ENCODE peak calls at places on chromosome 9, in eight cellular contexts. M, P, E, G, T, R, Q and H are unnamed samples.

GRCh38 chr9:134051319-134051718 is 16.5 kb downstream of the BRD3 start:
- DNase-seq in Q (no peak), E (no peak), T (no peak), G (no peak), M (no peak), R (no peak), P (no peak), H (peak)

GRCh38 chr9:125361837-125362531 is 100.4 kb downstream of the GAPVD1 start:
- DNase-seq in R (no peak), E (peak), P (no peak), G (no peak), M (no peak), Q (no peak), T (no peak), H (no peak)

GRCh38 chr9:10855847-10856246 is 243.0 kb upstream of the PTPRD start:
- DNase-seq in E (no peak), R (no peak), Q (no peak), T (no peak), M (no peak), P (no peak), G (no peak), H (no peak)

GRCh38 chr9:34999576-34999975 is 10.0 kb downstream of the DNAJB5 start:
- DNase-seq in G (no peak), R (no peak), P (no peak), M (no peak), Q (no peak), E (no peak), T (no peak), H (no peak)

GRCh38 chr9:99141849-99142248 is 36.9 kb downstream of the TGFBR1 start:
- DNase-seq in R (no peak), M (no peak), Q (no peak), P (no peak), E (no peak), G (no peak), T (no peak), H (no peak)

GRCh38 chr9:136617746-136618577 is 44.8 kb upstream of the EGFL7 start:
- DNase-seq in Q (peak), R (no peak), G (no peak), M (no peak), P (no peak), T (no peak), E (no peak), H (no peak)

GRCh38 chr9:34123682-34124081 is 2.8 kb downstream of the DCAF12 start:
- DNase-seq in P (peak), R (peak), G (no peak), Q (peak), M (no peak), T (no peak), E (no peak), H (no peak)

GRCh38 chr9:24801344-24801743 is 255.6 kb upstream of the IZUMO3 start:
- DNase-seq in Q (no peak), R (no peak), M (no peak), G (no peak), T (no peak), P (no peak), E (no peak), H (no peak)

GRCh38 chr9:83986765-83987401 is 6.3 kb downstream of the RMI1 start:
- DNase-seq in G (no peak), M (no peak), E (peak), R (peak), T (peak), P (no peak), Q (peak), H (peak)

GRCh38 chr9:95494022-95494415 is 22.8 kb downstream of the PTCH1 start:
- DNase-seq in P (no peak), E (no peak), G (no peak), R (no peak), M (no peak), Q (peak), T (no peak), H (no peak)

GRCh38 chr9:90805006-90805993 is 3.7 kb downstream of the SYK start:
- DNase-seq in R (no peak), Q (no peak), M (no peak), P (no peak), G (no peak), T (no peak), E (no peak), H (no peak)

GRCh38 chr9:11366585-11367129 is 753.9 kb upstream of the PTPRD start:
- DNase-seq in M (no peak), Q (no peak), G (no peak), R (no peak), P (no peak), E (no peak), T (no peak), H (no peak)

GRCh38 chr9:118609355-118610044 is 759.7 kb downstream of the BRINP1 start:
- DNase-seq in R (no peak), E (no peak), T (no peak), M (no peak), Q (no peak), P (no peak), G (no peak), H (no peak)

GRCh38 chr9:99085949-99086948 is 18.7 kb upstream of the TGFBR1 start:
- DNase-seq in Q (no peak), G (no peak), P (no peak), T (no peak), R (no peak), E (peak), M (no peak), H (no peak)

GRCh38 chr9:93168581-93168980 is 15.4 kb upstream of the WNK2 start:
- DNase-seq in M (no peak), T (no peak), Q (no peak), E (no peak), R (no peak), G (no peak), P (no peak), H (no peak)

GRCh38 chr9:21677834-21678233 is 124.6 kb upstream of the MTAP start:
- DNase-seq in T (no peak), Q (no peak), M (no peak), R (no peak), G (no peak), P (no peak), E (peak), H (no peak)

GRCh38 chr9:124506931-124507879 is at the start of gene NR5A1:
- DNase-seq in G (no peak), R (no peak), P (no peak), M (peak), Q (no peak), T (no peak), E (no peak), H (no peak)

GRCh38 chr9:119278138-119278537 is 91.1 kb downstream of the BRINP1 start:
- DNase-seq in T (no peak), P (no peak), G (no peak), R (no peak), Q (no peak), M (no peak), E (no peak), H (no peak)

GRCh38 chr9:129328357-129329103 is 150.5 kb upstream of the IER5L start:
- DNase-seq in T (no peak), G (no peak), P (no peak), E (no peak), M (peak), Q (no peak), R (no peak), H (no peak)

GRCh38 chr9:35905912-35906679 is at the start of gene HRCT1:
- DNase-seq in P (peak), T (peak), G (peak), E (peak), R (peak), Q (peak), M (peak), H (peak)

GRCh38 chr9:111728617-111729366 is 65.9 kb downstream of the SHOC1 start:
- DNase-seq in M (no peak), Q (no peak), T (no peak), R (no peak), G (no peak), P (no peak), E (peak), H (no peak)

GRCh38 chr9:5846501-5846921 is 13.6 kb upstream of the ERMP1 start:
- DNase-seq in Q (no peak), E (peak), T (no peak), P (no peak), G (no peak), M (no peak), R (no peak), H (no peak)

GRCh38 chr9:124652203-124652992 is 118.7 kb downstream of the NR6A1 start:
- DNase-seq in Q (no peak), R (no peak), T (no peak), G (no peak), M (no peak), E (peak), P (peak), H (no peak)

GRCh38 chr9:124052401-124052800 is 40.8 kb downstream of the LHX2 start:
- DNase-seq in R (no peak), M (no peak), E (no peak), G (no peak), T (no peak), Q (no peak), P (no peak), H (no peak)

GRCh38 chr9:78130853-78131252 is 99.2 kb upstream of the GNAQ start:
- DNase-seq in M (no peak), Q (no peak), E (no peak), T (no peak), P (no peak), R (no peak), G (no peak), H (no peak)

GRCh38 chr9:109705515-109705914 is 74.5 kb upstream of the PALM2AKAP2 start:
- DNase-seq in E (peak), P (no peak), R (no peak), Q (no peak), G (no peak), T (no peak), M (no peak), H (no peak)

GRCh38 chr9:105656131-105656921 is 5.9 kb upstream of the TAL2 start:
- DNase-seq in Q (peak), T (peak), R (peak), P (peak), E (no peak), G (peak), M (no peak), H (peak)

GRCh38 chr9:69970001-69970531 is 73.6 kb upstream of the MAMDC2 start:
- DNase-seq in P (no peak), G (no peak), R (no peak), Q (no peak), M (no peak), T (no peak), E (no peak), H (no peak)

GRCh38 chr9:35664531-35665470 is at the start of gene ARHGEF39:
- DNase-seq in G (peak), R (peak), M (peak), E (peak), P (peak), T (peak), Q (peak), H (peak)

GRCh38 chr9:89166871-89167270 is 11.7 kb downstream of the SHC3 start:
- DNase-seq in Q (no peak), T (no peak), G (no peak), R (no peak), E (no peak), M (no peak), P (no peak), H (no peak)

GRCh38 chr9:95498641-95499040 is 18.1 kb downstream of the PTCH1 start:
- DNase-seq in M (no peak), G (no peak), R (no peak), T (no peak), P (no peak), Q (no peak), E (no peak), H (no peak)

GRCh38 chr9:32741706-32742105 is 41.6 kb upstream of the TMEM215 start:
- DNase-seq in T (no peak), P (no peak), R (no peak), M (no peak), Q (no peak), G (no peak), E (no peak), H (no peak)

GRCh38 chr9:14313951-14314423 is at the start of gene NFIB:
- DNase-seq in Q (peak), E (peak), P (peak), G (peak), R (peak), T (peak), M (peak), H (peak)

GRCh38 chr9:92728831-92729734 is 35.5 kb downstream of the BICD2 start:
- DNase-seq in G (no peak), P (no peak), T (no peak), R (peak), M (no peak), Q (peak), E (peak), H (peak)

GRCh38 chr9:109497193-109498165 is 628 bp downstream of the PTPN3 start:
- DNase-seq in P (no peak), G (no peak), E (no peak), R (no peak), T (peak), M (no peak), Q (peak), H (no peak)

GRCh38 chr9:14317667-14318255 is 3.8 kb upstream of the NFIB start:
- DNase-seq in E (no peak), Q (no peak), T (no peak), G (no peak), M (no peak), R (no peak), P (no peak), H (no peak)

GRCh38 chr9:114551750-114552685 is 35.6 kb upstream of the ATP6V1G1 start:
- DNase-seq in G (no peak), Q (peak), R (no peak), E (peak), T (no peak), M (peak), P (peak), H (peak)

GRCh38 chr9:71987471-71988371 is 72.7 kb downstream of the C9orf57 start:
- DNase-seq in G (no peak), P (no peak), E (no peak), T (no peak), R (no peak), Q (no peak), M (no peak), H (no peak)

GRCh38 chr9:73370053-73370452 is 218.4 kb downstream of the ANXA1 start:
- DNase-seq in G (no peak), Q (no peak), E (no peak), R (no peak), M (no peak), T (no peak), P (no peak), H (no peak)

GRCh38 chr9:127788337-127789011 is 2.6 kb downstream of the CDK9 start:
- DNase-seq in R (no peak), Q (no peak), G (no peak), M (no peak), P (no peak), T (no peak), E (no peak), H (no peak)
- H3K27ac ChIP-seq in R (no peak), Q (no peak), G (no peak), M (peak), P (no peak), T (no peak), E (no peak), H (no peak)

GRCh38 chr9:582775-583174 is 258.7 kb upstream of the DMRT1 start:
- DNase-seq in R (no peak), G (no peak), P (no peak), E (no peak), T (no peak), Q (no peak), M (no peak), H (no peak)

GRCh38 chr9:580652-581342 is 260.7 kb upstream of the DMRT1 start:
- DNase-seq in G (no peak), R (no peak), E (no peak), P (no peak), Q (no peak), M (no peak), T (no peak), H (no peak)

DNA sequence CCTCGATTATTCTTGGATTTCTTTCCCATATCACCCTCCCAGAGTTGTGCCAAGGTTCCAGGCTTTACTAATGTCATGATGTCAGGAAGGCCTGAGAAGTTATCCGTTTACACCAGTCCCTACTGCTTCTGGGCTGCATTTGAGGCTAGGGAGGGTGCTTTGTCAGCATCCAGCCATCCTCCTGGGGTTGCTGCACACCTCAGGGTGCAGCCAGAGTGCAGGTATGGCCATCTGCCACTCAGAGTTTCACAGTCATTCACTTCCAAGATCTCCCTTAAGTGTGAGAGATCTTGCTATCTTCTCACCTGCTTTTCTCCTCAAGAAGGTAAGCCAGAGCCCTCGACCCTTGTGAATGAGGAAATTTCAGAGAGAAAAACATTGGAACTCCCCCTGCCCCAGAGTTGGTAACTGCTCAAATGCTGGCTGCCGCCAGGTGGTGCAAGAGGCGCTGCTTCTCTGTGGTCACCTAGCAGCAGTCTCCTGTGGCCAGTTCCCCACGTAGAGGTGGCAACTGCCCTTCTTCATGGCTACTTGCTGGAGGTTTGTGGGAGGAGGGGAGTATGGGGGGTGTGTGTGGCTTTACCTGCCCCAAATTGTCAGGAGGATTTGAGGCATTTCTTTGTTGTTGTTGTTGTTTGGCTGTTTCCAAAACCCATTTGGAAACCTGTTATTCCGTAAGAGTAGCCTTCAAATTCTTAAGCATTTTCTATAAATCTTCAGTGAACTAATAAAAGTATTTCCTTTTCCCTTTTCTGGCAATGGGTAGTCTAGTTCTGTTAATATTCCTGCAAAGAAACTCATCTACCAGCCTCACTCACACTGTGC is 259.6 kb upstream of the DMRT1 start:
- DNase-seq in Q (no peak), G (no peak), M (no peak), T (no peak), E (no peak), P (no peak), R (no peak), H (no peak)
- TF ChIP-seq CTCF in Q (no peak), G (no peak), M (no peak), T (no peak), E (peak), P (no peak), R (no peak), H (no peak)

GRCh38 chr9:2623866-2624682 is 2.5 kb downstream of the VLDLR start:
- DNase-seq in T (no peak), E (no peak), G (no peak), Q (no peak), M (no peak), P (no peak), R (no peak), H (no peak)
- H3K4me3 ChIP-seq in T (no peak), E (peak), G (peak), Q (no peak), M (peak), P (peak), R (peak), H (peak)

GRCh38 chr9:76651114-76651697 is 113.0 kb upstream of the PCA3 start:
- DNase-seq in Q (no peak), R (no peak), M (no peak), P (no peak), E (no peak), T (no peak), G (no peak), H (no peak)

GRCh38 chr9:76649894-76650293 is 114.3 kb upstream of the PCA3 start:
- DNase-seq in R (no peak), Q (no peak), M (no peak), G (no peak), E (no peak), P (no peak), T (no peak), H (no peak)

GRCh38 chr9:76654051-76654461 is 110.2 kb upstream of the PCA3 start:
- DNase-seq in E (no peak), R (no peak), P (no peak), T (no peak), Q (no peak), G (no peak), M (no peak), H (no peak)

GRCh38 chr9:76652894-76653293 is 111.3 kb upstream of the PCA3 start:
- DNase-seq in E (peak), R (no peak), M (no peak), G (no peak), P (no peak), T (no peak), Q (no peak), H (no peak)

GRCh38 chr9:76650692-76651091 is 113.5 kb upstream of the PCA3 start:
- DNase-seq in T (no peak), P (no peak), Q (no peak), M (no peak), E (no peak), G (no peak), R (no peak), H (no peak)
- H3K27ac ChIP-seq in T (no peak), P (peak), Q (no peak), M (no peak), E (peak), G (peak), R (peak), H (no peak)